ENCODE peak calls at places on chromosome 9, in five cellular contexts. One of them, this sample, is unnamed.

GRCh38 chr9:122347348-122348287 is 23.2 kb upstream of the PTGS1 start:
- DNase-seq in HFF-Myc: no peak
- DNase-seq in activated B cell treated with CpG ODN at 0.5 μM for 24 hours: no peak
- DNase-seq in RWPE1: peak
- DNase-seq in lower lobe of right lung: no peak
- DNase-seq in this sample: no peak

GRCh38 chr9:128106181-128106939 is 21.2 kb downstream of the PTGES2 start:
- DNase-seq in activated B cell treated with CpG ODN at 0.5 μM for 24 hours: no peak
- DNase-seq in HFF-Myc: no peak
- DNase-seq in lower lobe of right lung: peak
- DNase-seq in RWPE1: no peak
- DNase-seq in this sample: no peak

GRCh38 chr9:79976501-79977444 is 405.0 kb downstream of the TLE4 start:
- DNase-seq in RWPE1: no peak
- DNase-seq in activated B cell treated with CpG ODN at 0.5 μM for 24 hours: no peak
- DNase-seq in lower lobe of right lung: no peak
- DNase-seq in HFF-Myc: no peak
- DNase-seq in this sample: no peak

GRCh38 chr9:2281031-2281802 is 266.1 kb downstream of the SMARCA2 start:
- DNase-seq in activated B cell treated with CpG ODN at 0.5 μM for 24 hours: no peak
- DNase-seq in lower lobe of right lung: no peak
- DNase-seq in HFF-Myc: no peak
- DNase-seq in RWPE1: peak
- DNase-seq in this sample: no peak

GRCh38 chr9:123322771-123323481 is 33.1 kb upstream of the CRB2 start:
- DNase-seq in activated B cell treated with CpG ODN at 0.5 μM for 24 hours: peak
- DNase-seq in lower lobe of right lung: no peak
- DNase-seq in HFF-Myc: no peak
- DNase-seq in RWPE1: no peak
- DNase-seq in this sample: no peak

GRCh38 chr9:129178983-129179382 is 922 bp upstream of the IER5L start:
- DNase-seq in activated B cell treated with CpG ODN at 0.5 μM for 24 hours: no peak
- DNase-seq in RWPE1: no peak
- DNase-seq in lower lobe of right lung: no peak
- DNase-seq in HFF-Myc: no peak
- DNase-seq in this sample: no peak

GRCh38 chr9:121636411-121636865 is 15.0 kb upstream of the DAB2IP start:
- DNase-seq in HFF-Myc: no peak
- DNase-seq in activated B cell treated with CpG ODN at 0.5 μM for 24 hours: no peak
- DNase-seq in RWPE1: peak
- DNase-seq in lower lobe of right lung: no peak
- DNase-seq in this sample: no peak

GRCh38 chr9:19410594-19410993 is 1.8 kb downstream of the ACER2 start:
- DNase-seq in lower lobe of right lung: no peak
- DNase-seq in activated B cell treated with CpG ODN at 0.5 μM for 24 hours: no peak
- DNase-seq in HFF-Myc: no peak
- DNase-seq in RWPE1: no peak
- DNase-seq in this sample: no peak

GRCh38 chr9:96034553-96035122 is 159.1 kb downstream of the ERCC6L2 start:
- DNase-seq in HFF-Myc: no peak
- DNase-seq in RWPE1: no peak
- DNase-seq in activated B cell treated with CpG ODN at 0.5 μM for 24 hours: no peak
- DNase-seq in lower lobe of right lung: no peak
- DNase-seq in this sample: no peak

GRCh38 chr9:133873006-133873780 is 118.9 kb downstream of the VAV2 start:
- DNase-seq in lower lobe of right lung: no peak
- DNase-seq in activated B cell treated with CpG ODN at 0.5 μM for 24 hours: no peak
- DNase-seq in HFF-Myc: no peak
- DNase-seq in RWPE1: peak
- DNase-seq in this sample: no peak

GRCh38 chr9:129550199-129550839 is 70.6 kb downstream of the C9orf50 start:
- DNase-seq in lower lobe of right lung: peak
- DNase-seq in activated B cell treated with CpG ODN at 0.5 μM for 24 hours: no peak
- DNase-seq in HFF-Myc: no peak
- DNase-seq in RWPE1: peak
- DNase-seq in this sample: no peak

GRCh38 chr9:97315550-97315949 is 8.1 kb downstream of the CCDC180 start:
- DNase-seq in activated B cell treated with CpG ODN at 0.5 μM for 24 hours: no peak
- DNase-seq in HFF-Myc: no peak
- DNase-seq in RWPE1: no peak
- DNase-seq in lower lobe of right lung: no peak
- DNase-seq in this sample: no peak

GRCh38 chr9:131997779-131998178 is 81.9 kb downstream of the MED27 start:
- DNase-seq in activated B cell treated with CpG ODN at 0.5 μM for 24 hours: no peak
- DNase-seq in HFF-Myc: no peak
- DNase-seq in RWPE1: no peak
- DNase-seq in lower lobe of right lung: no peak
- DNase-seq in this sample: no peak

GRCh38 chr9:127899200-127899943 is at the start of gene ST6GALNAC6:
- DNase-seq in RWPE1: peak
- DNase-seq in activated B cell treated with CpG ODN at 0.5 μM for 24 hours: peak
- DNase-seq in HFF-Myc: no peak
- DNase-seq in lower lobe of right lung: peak
- DNase-seq in this sample: peak

GRCh38 chr9:122158202-122158601 is 1.4 kb downstream of the NDUFA8 start:
- DNase-seq in lower lobe of right lung: no peak
- DNase-seq in HFF-Myc: peak
- DNase-seq in activated B cell treated with CpG ODN at 0.5 μM for 24 hours: no peak
- DNase-seq in RWPE1: peak
- DNase-seq in this sample: peak

GRCh38 chr9:27602954-27603353 is 29.7 kb upstream of the C9orf72 start:
- DNase-seq in RWPE1: no peak
- DNase-seq in activated B cell treated with CpG ODN at 0.5 μM for 24 hours: no peak
- DNase-seq in HFF-Myc: no peak
- DNase-seq in lower lobe of right lung: no peak
- DNase-seq in this sample: no peak

GRCh38 chr9:126293522-126293889 is 33.1 kb upstream of the MVB12B start:
- DNase-seq in lower lobe of right lung: no peak
- DNase-seq in RWPE1: no peak
- DNase-seq in HFF-Myc: no peak
- DNase-seq in activated B cell treated with CpG ODN at 0.5 μM for 24 hours: no peak
- DNase-seq in this sample: no peak

GRCh38 chr9:132166599-132166998 is 4.7 kb downstream of the NTNG2 start:
- DNase-seq in activated B cell treated with CpG ODN at 0.5 μM for 24 hours: no peak
- DNase-seq in RWPE1: no peak
- DNase-seq in HFF-Myc: no peak
- DNase-seq in lower lobe of right lung: no peak
- DNase-seq in this sample: no peak

GRCh38 chr9:116491219-116491618 is 195.9 kb upstream of the TRIM32 start:
- DNase-seq in HFF-Myc: no peak
- DNase-seq in lower lobe of right lung: no peak
- DNase-seq in activated B cell treated with CpG ODN at 0.5 μM for 24 hours: no peak
- DNase-seq in RWPE1: no peak
- DNase-seq in this sample: no peak
- TF ChIP-seq CTCF in HFF-Myc: no peak
- TF ChIP-seq CTCF in lower lobe of right lung: no peak
- TF ChIP-seq CTCF in activated B cell treated with CpG ODN at 0.5 μM for 24 hours: no peak
- TF ChIP-seq CTCF in RWPE1: no peak
- TF ChIP-seq CTCF in this sample: no peak

GRCh38 chr9:34611811-34612787 is at the start of gene RPP25L:
- DNase-seq in RWPE1: peak
- DNase-seq in HFF-Myc: peak
- DNase-seq in activated B cell treated with CpG ODN at 0.5 μM for 24 hours: peak
- DNase-seq in lower lobe of right lung: peak
- DNase-seq in this sample: no peak

GRCh38 chr9:34615132-34615531 is 3.2 kb upstream of the RPP25L start:
- DNase-seq in RWPE1: no peak
- DNase-seq in HFF-Myc: no peak
- DNase-seq in activated B cell treated with CpG ODN at 0.5 μM for 24 hours: no peak
- DNase-seq in lower lobe of right lung: no peak
- DNase-seq in this sample: no peak

GRCh38 chr9:34611251-34611810 is 566 bp downstream of the RPP25L start:
- DNase-seq in HFF-Myc: no peak
- DNase-seq in activated B cell treated with CpG ODN at 0.5 μM for 24 hours: no peak
- DNase-seq in RWPE1: no peak
- DNase-seq in lower lobe of right lung: peak
- DNase-seq in this sample: no peak

GRCh38 chr9:34610434-34611206 is 1.3 kb downstream of the RPP25L start:
- DNase-seq in activated B cell treated with CpG ODN at 0.5 μM for 24 hours: no peak
- DNase-seq in HFF-Myc: no peak
- DNase-seq in lower lobe of right lung: peak
- DNase-seq in RWPE1: no peak
- DNase-seq in this sample: no peak

GRCh38 chr9:34612788-34613390 is 992 bp upstream of the RPP25L start:
- DNase-seq in HFF-Myc: peak
- DNase-seq in RWPE1: peak
- DNase-seq in activated B cell treated with CpG ODN at 0.5 μM for 24 hours: peak
- DNase-seq in lower lobe of right lung: peak
- DNase-seq in this sample: no peak
- TF ChIP-seq CTCF in HFF-Myc: peak
- TF ChIP-seq CTCF in RWPE1: peak
- TF ChIP-seq CTCF in activated B cell treated with CpG ODN at 0.5 μM for 24 hours: no peak
- TF ChIP-seq CTCF in lower lobe of right lung: peak
- TF ChIP-seq CTCF in this sample: peak

GRCh38 chr9:98673681-98674080 is 35.1 kb downstream of the GABBR2 start:
- DNase-seq in RWPE1: no peak
- DNase-seq in lower lobe of right lung: no peak
- DNase-seq in activated B cell treated with CpG ODN at 0.5 μM for 24 hours: no peak
- DNase-seq in HFF-Myc: no peak
- DNase-seq in this sample: no peak

DNA sequence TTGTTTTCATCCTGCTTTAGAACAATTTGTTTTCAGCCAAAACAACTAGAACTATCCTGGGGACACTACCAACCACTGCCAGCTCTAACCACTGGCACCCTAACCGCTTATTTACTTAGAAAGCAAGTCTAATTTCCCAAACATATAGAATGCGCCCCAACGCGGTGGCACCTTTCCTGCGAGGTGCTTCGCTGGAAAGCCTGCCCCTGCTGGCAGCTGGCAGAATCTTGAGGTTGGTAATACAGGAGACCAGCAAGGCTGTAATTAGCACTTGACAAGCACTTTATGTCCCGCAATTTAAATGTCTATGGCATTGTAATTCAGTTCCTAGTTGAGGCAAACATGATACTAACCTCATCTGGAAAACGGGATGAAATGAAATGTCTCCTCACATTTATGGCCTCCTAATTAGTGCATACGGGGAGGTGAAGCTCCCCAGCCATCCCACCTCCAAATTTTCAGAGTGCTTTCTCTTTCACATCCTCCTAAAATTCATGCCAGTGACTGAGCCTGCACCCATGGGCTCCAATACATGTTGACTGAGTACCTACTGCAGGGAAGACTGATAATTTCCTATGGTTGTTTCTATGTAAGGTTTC is 30.4 kb downstream of the GABBR2 start:
- DNase-seq in activated B cell treated with CpG ODN at 0.5 μM for 24 hours: no peak
- DNase-seq in RWPE1: peak
- DNase-seq in lower lobe of right lung: no peak
- DNase-seq in HFF-Myc: no peak
- DNase-seq in this sample: no peak
- TF ChIP-seq CTCF in activated B cell treated with CpG ODN at 0.5 μM for 24 hours: no peak
- TF ChIP-seq CTCF in RWPE1: peak
- TF ChIP-seq CTCF in lower lobe of right lung: peak
- TF ChIP-seq CTCF in HFF-Myc: peak
- TF ChIP-seq CTCF in this sample: peak

DNA sequence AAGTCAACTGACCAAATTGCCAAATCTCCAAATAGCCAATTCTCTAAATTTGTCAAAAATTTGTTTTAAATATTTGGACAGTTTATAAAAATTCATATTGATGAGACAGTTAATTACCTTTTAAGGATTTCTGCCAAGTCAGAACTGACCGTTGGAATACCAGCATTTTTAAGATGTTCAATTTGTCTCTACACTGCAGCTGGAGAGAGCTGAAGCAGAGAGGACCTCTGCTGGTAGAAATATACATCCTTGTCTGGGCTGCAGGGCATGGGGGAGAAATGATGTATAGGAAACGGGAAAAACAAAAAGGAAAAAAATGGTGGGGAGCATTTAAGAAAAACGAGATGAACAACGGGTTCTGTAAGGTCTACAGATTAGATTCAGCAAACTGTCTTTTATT is 16.8 kb downstream of the NR6A1 start:
- DNase-seq in HFF-Myc: no peak
- DNase-seq in lower lobe of right lung: no peak
- DNase-seq in activated B cell treated with CpG ODN at 0.5 μM for 24 hours: no peak
- DNase-seq in RWPE1: peak
- DNase-seq in this sample: no peak
- TF ChIP-seq CTCF in HFF-Myc: peak
- TF ChIP-seq CTCF in lower lobe of right lung: no peak
- TF ChIP-seq CTCF in activated B cell treated with CpG ODN at 0.5 μM for 24 hours: no peak
- TF ChIP-seq CTCF in RWPE1: peak
- TF ChIP-seq CTCF in this sample: no peak

GRCh38 chr9:78214492-78214891 is 21.4 kb upstream of the CEP78 start:
- DNase-seq in lower lobe of right lung: no peak
- DNase-seq in RWPE1: no peak
- DNase-seq in HFF-Myc: no peak
- DNase-seq in activated B cell treated with CpG ODN at 0.5 μM for 24 hours: no peak
- DNase-seq in this sample: no peak

GRCh38 chr9:78210841-78211301 is 25.0 kb upstream of the CEP78 start:
- DNase-seq in lower lobe of right lung: no peak
- DNase-seq in HFF-Myc: no peak
- DNase-seq in RWPE1: no peak
- DNase-seq in activated B cell treated with CpG ODN at 0.5 μM for 24 hours: no peak
- DNase-seq in this sample: no peak

GRCh38 chr9:78212868-78213267 is 23.0 kb upstream of the CEP78 start:
- DNase-seq in activated B cell treated with CpG ODN at 0.5 μM for 24 hours: no peak
- DNase-seq in HFF-Myc: no peak
- DNase-seq in RWPE1: no peak
- DNase-seq in lower lobe of right lung: no peak
- DNase-seq in this sample: no peak

GRCh38 chr9:78215706-78216105 is 20.2 kb upstream of the CEP78 start:
- DNase-seq in HFF-Myc: no peak
- DNase-seq in lower lobe of right lung: no peak
- DNase-seq in RWPE1: no peak
- DNase-seq in activated B cell treated with CpG ODN at 0.5 μM for 24 hours: no peak
- DNase-seq in this sample: no peak

DNA sequence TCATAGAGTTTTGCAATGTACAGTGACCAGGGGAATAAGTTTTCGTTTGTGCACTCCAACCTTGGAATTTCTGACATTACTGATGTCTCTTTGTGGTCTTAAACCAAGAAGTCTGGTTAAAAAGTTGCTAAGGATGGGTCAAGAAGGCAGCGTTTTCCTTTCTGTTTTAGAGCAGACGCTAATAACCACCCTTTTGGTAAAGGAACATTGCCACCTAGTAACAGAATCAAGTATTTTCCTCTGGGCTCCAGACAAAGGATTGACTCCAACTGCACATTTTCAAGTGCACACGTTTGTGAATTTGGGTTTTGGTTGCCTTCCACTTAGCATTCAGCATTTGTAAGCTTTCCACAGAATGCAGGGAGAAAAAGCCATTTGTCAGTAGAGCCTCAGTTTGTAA is 22.2 kb upstream of the CEP78 start:
- DNase-seq in HFF-Myc: no peak
- DNase-seq in RWPE1: no peak
- DNase-seq in lower lobe of right lung: no peak
- DNase-seq in activated B cell treated with CpG ODN at 0.5 μM for 24 hours: no peak
- DNase-seq in this sample: no peak
- TF ChIP-seq CTCF in HFF-Myc: peak
- TF ChIP-seq CTCF in RWPE1: no peak
- TF ChIP-seq CTCF in lower lobe of right lung: peak
- TF ChIP-seq CTCF in activated B cell treated with CpG ODN at 0.5 μM for 24 hours: no peak
- TF ChIP-seq CTCF in this sample: no peak